ENCODE peak calls at places on chromosomes 4 and X, in six cellular contexts. U is suprapubic skin, P is prostate gland, W is GM12891, L is HepG2, R is endothelial cell of umbilical vein. A is an unnamed sample.

GRCh38 chrX:2608638-2609430 is 82.3 kb upstream of the CD99 start:
- DNase-seq in W (peak), U (peak), R (peak), L (peak), P (peak), A (peak)

GRCh38 chr4:65241257-65241997 is 428.9 kb downstream of the EPHA5 start:
- DNase-seq in R (no peak), W (no peak), L (no peak), U (no peak), P (no peak), A (no peak)

GRCh38 chr4:126209117-126209516 is 894.4 kb downstream of the FAT4 start:
- DNase-seq in W (no peak), P (no peak), U (no peak), R (no peak), L (no peak), A (no peak)

GRCh38 chr4:156773648-156774357 is 197.8 kb downstream of the PDGFC start:
- DNase-seq in P (no peak), L (no peak), W (no peak), R (no peak), U (no peak), A (no peak)

GRCh38 chrX:85620466-85620865 is 241.0 kb upstream of the POF1B start:
- DNase-seq in P (no peak), L (no peak), W (no peak), R (no peak), U (no peak), A (no peak)

GRCh38 chrX:1449581-1450149 is 3.0 kb downstream of the ASMTL start:
- DNase-seq in U (peak), W (no peak), P (no peak), L (no peak), R (no peak), A (no peak)

GRCh38 chrX:95764972-95765451 is 919.6 kb upstream of the DIAPH2 start:
- DNase-seq in R (peak), W (no peak), U (no peak), P (peak), L (peak), A (no peak)

GRCh38 chr4:27123769-27124124 is 263.1 kb downstream of the STIM2 start:
- DNase-seq in L (no peak), R (no peak), P (no peak), U (no peak), W (no peak), A (no peak)

GRCh38 chrX:11254417-11255109 is 38.6 kb upstream of the AMELX start:
- DNase-seq in U (no peak), L (no peak), R (no peak), W (no peak), P (no peak), A (no peak)

GRCh38 chr4:174198396-174199179 is 84.9 kb downstream of the FBXO8 start:
- DNase-seq in L (no peak), P (no peak), W (no peak), R (peak), U (no peak), A (no peak)

GRCh38 chrX:30751497-30751896 is 98.3 kb downstream of the GK start:
- DNase-seq in P (no peak), U (no peak), L (no peak), R (no peak), W (no peak), A (no peak)

GRCh38 chrX:14872355-14872754 is 514 bp downstream of the FANCB start:
- DNase-seq in W (no peak), L (no peak), U (no peak), P (no peak), R (no peak), A (no peak)

GRCh38 chrX:116462843-116463242 is at the start of gene CT83:
- DNase-seq in P (no peak), L (no peak), U (no peak), R (no peak), W (no peak), A (no peak)

GRCh38 chrX:154398668-154399526 is 720 bp downstream of the RPL10 start:
- DNase-seq in R (peak), U (peak), P (peak), L (peak), W (no peak), A (no peak)

GRCh38 chr4:183966371-183966770 is 61.3 kb downstream of the STOX2 start:
- DNase-seq in R (no peak), P (no peak), W (no peak), L (no peak), U (no peak), A (no peak)

GRCh38 chrX:6456196-6456595 is 78.7 kb downstream of the VCX3A start:
- DNase-seq in R (no peak), U (no peak), W (no peak), P (no peak), L (no peak), A (no peak)

GRCh38 chrX:129188223-129188622 is 335.1 kb downstream of the SMARCA1 start:
- DNase-seq in P (no peak), U (no peak), L (no peak), W (no peak), R (no peak), A (no peak)

GRCh38 chr4:6252051-6252450 is 17.6 kb upstream of the WFS1 start:
- DNase-seq in P (no peak), R (no peak), W (no peak), U (no peak), L (no peak), A (no peak)

GRCh38 chrX:154002215-154002719 is 17.4 kb downstream of the IRAK1 start:
- DNase-seq in U (no peak), P (no peak), R (no peak), W (no peak), L (no peak), A (no peak)

GRCh38 chrX:80430826-80431501 is 10.7 kb downstream of the TENT5D start:
- DNase-seq in P (no peak), W (no peak), L (no peak), R (no peak), U (no peak), A (no peak)

GRCh38 chr4:127047930-127048329 is 584.8 kb upstream of the INTU start:
- DNase-seq in U (no peak), W (no peak), R (no peak), P (no peak), L (no peak), A (no peak)

GRCh38 chr4:47145630-47146029 is 114.3 kb downstream of the GABRB1 start:
- DNase-seq in L (peak), W (peak), U (no peak), P (no peak), R (peak), A (peak)

GRCh38 chr4:101678180-101678579 is 112.3 kb upstream of the BANK1 start:
- DNase-seq in P (no peak), L (no peak), W (no peak), U (no peak), R (no peak), A (no peak)

GRCh38 chr4:20616848-20617247 is 83.4 kb upstream of the PACRGL start:
- DNase-seq in U (peak), L (no peak), R (no peak), W (no peak), P (no peak), A (no peak)

GRCh38 chr4:2042207-2042946 is 16.8 kb upstream of the NAT8L start:
- DNase-seq in L (no peak), U (peak), W (no peak), P (no peak), R (no peak), A (peak)

GRCh38 chrX:107716816-107717700 is 58.5 kb downstream of the TSC22D3 start:
- DNase-seq in L (no peak), W (peak), U (peak), P (peak), R (peak), A (peak)
- TF ChIP-seq POLR2AphosphoS5 in L (no peak), W (peak), U (peak), P (peak), R (peak), A (peak)

GRCh38 chr4:136106753-136107152 is 1425.5 kb downstream of the PCDH18 start:
- DNase-seq in L (no peak), U (no peak), R (no peak), P (no peak), W (no peak), A (no peak)
- TF ChIP-seq POLR2AphosphoS5 in L (no peak), U (no peak), R (no peak), P (no peak), W (no peak), A (no peak)

GRCh38 chr4:182307746-182308145 is 64.5 kb downstream of the TENM3 start:
- DNase-seq in R (no peak), U (no peak), L (no peak), P (no peak), W (no peak), A (no peak)
- TF ChIP-seq POLR2AphosphoS5 in R (no peak), U (no peak), L (no peak), P (no peak), W (no peak), A (no peak)

GRCh38 chr4:98996056-98996941 is 778 bp downstream of the METAP1 start:
- DNase-seq in U (peak), R (peak), P (no peak), L (peak), W (peak), A (no peak)

GRCh38 chr4:98997176-98997575 is 1.7 kb downstream of the METAP1 start:
- DNase-seq in R (no peak), L (no peak), W (no peak), U (no peak), P (no peak), A (no peak)

GRCh38 chr4:99008051-99008450 is 12.5 kb downstream of the METAP1 start:
- DNase-seq in L (no peak), U (no peak), W (no peak), R (no peak), P (no peak), A (no peak)

GRCh38 chr4:99002274-99002673 is 6.8 kb downstream of the METAP1 start:
- DNase-seq in W (no peak), L (no peak), R (no peak), U (no peak), P (no peak), A (no peak)
- TF ChIP-seq POLR2AphosphoS5 in W (no peak), L (no peak), R (no peak), U (no peak), P (peak), A (no peak)

A was measured in GM12892.